ENCODE peak calls at places on chromosomes 5 and 9, in ten cellular contexts. G is GM10248; I is heart left ventricle; M is fibroblast of the aortic adventitia; B is GM12864; E is IMR-90; L is AG04449; H is cardiac muscle cell; Z is CD8-positive, alpha-beta T cell; R is HCT116. A is an unnamed sample.

GRCh38 chr9:72586388-72587160 is 65.2 kb downstream of the TMC1 start:
- DNase-seq in G (no peak), I (no peak), M (peak), B (no peak), E (peak), L (no peak), H (no peak), Z (no peak), R (no peak), A (no peak)

GRCh38 chr5:37665889-37666288 is 174.0 kb downstream of the GDNF start:
- DNase-seq in G (no peak), I (peak), M (no peak), B (no peak), E (no peak), L (no peak), H (peak), Z (no peak), R (peak), A (no peak)

GRCh38 chr5:31934156-31934555 is 240.0 kb downstream of the GOLPH3 start:
- DNase-seq in G (no peak), I (no peak), M (no peak), B (no peak), E (no peak), L (no peak), H (no peak), Z (no peak), R (no peak), A (no peak)

GRCh38 chr5:16492398-16493175 is 27.0 kb upstream of the ZNF622 start:
- DNase-seq in G (no peak), I (peak), M (peak), B (no peak), E (peak), L (peak), H (no peak), Z (no peak), R (no peak), A (no peak)

GRCh38 chr9:137167752-137168574 is 1.9 kb downstream of the LRRC26 start:
- DNase-seq in G (no peak), I (no peak), M (no peak), B (no peak), E (no peak), L (no peak), H (peak), Z (no peak), R (no peak), A (peak)

GRCh38 chr9:88161144-88161543 is 22.9 kb upstream of the SPATA31C2 start:
- DNase-seq in G (no peak), I (no peak), M (no peak), B (no peak), E (no peak), L (no peak), H (no peak), Z (no peak), R (no peak), A (no peak)

GRCh38 chr5:179794171-179794570 is 385 bp downstream of the LTC4S start:
- DNase-seq in G (no peak), I (no peak), M (no peak), B (no peak), E (no peak), L (no peak), H (no peak), Z (no peak), R (no peak), A (no peak)

GRCh38 chr9:34010979-34011378 is 37.7 kb downstream of the UBAP2 start:
- DNase-seq in G (no peak), I (no peak), M (peak), B (no peak), E (no peak), L (no peak), H (peak), Z (peak), R (peak), A (no peak)

GRCh38 chr5:122089614-122090013 is 11.6 kb upstream of the LOX start:
- DNase-seq in G (no peak), I (no peak), M (peak), B (no peak), E (peak), L (peak), H (no peak), Z (no peak), R (no peak), A (no peak)

GRCh38 chr9:117547904-117548303 is 133.0 kb upstream of the ASTN2 start:
- DNase-seq in G (no peak), I (no peak), M (no peak), B (no peak), E (no peak), L (no peak), H (no peak), Z (no peak), R (no peak), A (no peak)

GRCh38 chr5:16135003-16135402 is 44.6 kb downstream of the MARCHF11 start:
- DNase-seq in G (no peak), I (no peak), M (no peak), B (no peak), E (no peak), L (no peak), H (no peak), Z (no peak), R (no peak), A (no peak)

GRCh38 chr5:174981416-174981815 is 257.0 kb downstream of the MSX2 start:
- DNase-seq in G (no peak), I (no peak), M (no peak), B (no peak), E (no peak), L (no peak), H (no peak), Z (no peak), R (no peak), A (no peak)

GRCh38 chr9:35001803-35002502 is 12.4 kb downstream of the DNAJB5 start:
- DNase-seq in G (peak), I (no peak), M (peak), B (no peak), E (peak), L (no peak), H (no peak), Z (no peak), R (no peak), A (peak)

GRCh38 chr5:176534640-176535039 is 2.6 kb downstream of the RNF44 start:
- DNase-seq in G (no peak), I (no peak), M (no peak), B (no peak), E (no peak), L (no peak), H (no peak), Z (no peak), R (no peak), A (peak)

GRCh38 chr5:61148516-61148915 is 13.8 kb downstream of the SMIM15 start:
- DNase-seq in G (no peak), I (no peak), M (no peak), B (no peak), E (peak), L (no peak), H (no peak), Z (no peak), R (no peak), A (no peak)

GRCh38 chr9:136143215-136144001 is 24.7 kb upstream of the TMEM250 start:
- DNase-seq in G (no peak), I (no peak), M (peak), B (no peak), E (peak), L (no peak), H (peak), Z (no peak), R (no peak), A (no peak)
- TF ChIP-seq CTCF in G (peak), I (no peak), M (peak), B (peak), E (no peak), L (peak), H (peak), Z (no peak), R (peak), A (peak)

DNA sequence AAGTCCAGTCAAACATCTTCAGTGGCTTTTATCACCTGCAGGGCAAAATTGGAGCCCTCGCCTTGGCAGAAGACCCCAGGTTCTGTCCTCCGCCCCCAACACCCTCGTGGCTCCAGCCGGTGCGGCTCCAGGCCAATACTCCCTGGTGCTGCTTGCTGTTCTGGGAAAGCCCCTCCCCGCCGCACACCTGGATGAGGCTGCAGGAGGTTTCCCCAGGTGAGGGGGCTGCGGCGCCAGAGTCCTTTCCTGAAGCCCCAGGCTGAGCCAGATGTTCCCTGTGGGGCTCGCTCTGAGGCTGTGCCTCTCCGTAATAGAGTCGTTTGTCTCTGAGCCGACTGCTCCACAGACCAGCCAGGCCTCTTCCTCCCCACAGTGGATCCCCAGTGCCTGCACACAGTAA is 375.4 kb upstream of the IRX1 start:
- DNase-seq in G (no peak), I (no peak), M (no peak), B (no peak), E (no peak), L (no peak), H (no peak), Z (no peak), R (no peak), A (no peak)
- TF ChIP-seq CTCF in G (no peak), I (no peak), M (no peak), B (no peak), E (no peak), L (no peak), H (no peak), Z (no peak), R (no peak), A (no peak)

DNA sequence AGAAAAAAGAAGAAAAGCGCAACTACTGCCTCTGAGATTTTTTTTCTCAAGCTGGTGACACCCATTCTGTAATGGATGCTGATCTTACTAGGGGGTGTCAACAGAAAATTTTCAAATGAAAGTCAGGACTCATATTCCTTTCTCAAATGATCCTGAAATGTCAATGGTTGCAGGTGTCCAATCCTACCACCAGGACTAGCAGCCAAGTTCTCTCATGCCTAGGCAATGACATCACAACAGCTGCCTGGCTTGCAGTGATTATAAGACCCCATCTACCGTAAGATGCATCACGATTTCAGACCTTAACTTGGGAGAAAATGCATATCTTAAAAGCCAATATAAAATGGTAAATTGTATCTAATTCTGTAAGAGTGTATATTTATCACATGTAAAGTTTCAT is 104.6 kb downstream of the DENND1A start:
- DNase-seq in G (no peak), I (no peak), M (no peak), B (no peak), E (peak), L (no peak), H (no peak), Z (no peak), R (no peak), A (no peak)
- TF ChIP-seq CTCF in G (no peak), I (no peak), M (no peak), B (no peak), E (peak), L (peak), H (no peak), Z (no peak), R (no peak), A (no peak)

GRCh38 chr5:147560982-147561381 is 51.1 kb upstream of the DPYSL3 start:
- DNase-seq in G (no peak), I (no peak), M (no peak), B (no peak), E (no peak), L (no peak), H (no peak), Z (no peak), R (no peak), A (no peak)

GRCh38 chr5:147558826-147559225 is 49.0 kb upstream of the DPYSL3 start:
- DNase-seq in G (peak), I (peak), M (peak), B (no peak), E (peak), L (no peak), H (peak), Z (no peak), R (no peak), A (peak)

GRCh38 chr5:147558131-147558730 is 48.4 kb upstream of the DPYSL3 start:
- DNase-seq in G (no peak), I (no peak), M (peak), B (no peak), E (peak), L (no peak), H (no peak), Z (no peak), R (no peak), A (no peak)

GRCh38 chr5:147561435-147561834 is 51.6 kb upstream of the DPYSL3 start:
- DNase-seq in G (no peak), I (no peak), M (no peak), B (no peak), E (no peak), L (no peak), H (no peak), Z (no peak), R (no peak), A (no peak)

GRCh38 chr5:147559725-147560124 is 49.9 kb upstream of the DPYSL3 start:
- DNase-seq in G (no peak), I (no peak), M (no peak), B (no peak), E (no peak), L (no peak), H (no peak), Z (no peak), R (no peak), A (no peak)
- TF ChIP-seq CTCF in G (no peak), I (no peak), M (peak), B (no peak), E (peak), L (peak), H (peak), Z (no peak), R (no peak), A (no peak)

DNA sequence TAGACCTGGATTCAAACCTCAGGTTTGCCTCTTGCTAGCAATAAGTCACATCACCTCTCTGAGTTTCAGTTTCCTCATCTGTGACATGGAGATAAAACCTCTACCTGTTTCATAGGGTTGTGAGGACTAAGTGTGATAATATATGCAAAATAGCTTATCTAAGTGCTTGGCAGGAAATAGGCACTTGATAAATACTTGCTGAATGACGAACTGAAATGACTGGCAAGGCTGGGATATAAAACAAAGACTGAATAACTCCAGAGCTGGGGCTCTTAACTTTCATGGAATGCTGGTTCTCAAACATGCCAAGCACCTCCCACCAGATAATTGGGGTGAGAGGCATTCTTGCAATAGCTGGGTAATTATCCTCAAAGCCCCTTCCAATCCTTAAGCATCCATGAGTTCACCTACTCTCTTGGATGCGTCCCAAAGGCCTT is 87.6 kb downstream of the ADRB2 start:
- DNase-seq in G (no peak), I (no peak), M (peak), B (no peak), E (peak), L (peak), H (peak), Z (no peak), R (no peak), A (no peak)
- TF ChIP-seq CTCF in G (no peak), I (no peak), M (no peak), B (no peak), E (no peak), L (no peak), H (no peak), Z (no peak), R (no peak), A (no peak)

GRCh38 chr5:43043400-43043756 is 3.3 kb upstream of the ANXA2R start:
- DNase-seq in G (no peak), I (no peak), M (no peak), B (no peak), E (no peak), L (no peak), H (no peak), Z (no peak), R (no peak), A (no peak)

GRCh38 chr5:43042626-43043399 is 2.7 kb upstream of the ANXA2R start:
- DNase-seq in G (peak), I (peak), M (peak), B (no peak), E (peak), L (no peak), H (peak), Z (peak), R (peak), A (peak)

GRCh38 chr5:43041669-43042175 is 1.6 kb upstream of the ANXA2R start:
- DNase-seq in G (no peak), I (peak), M (peak), B (no peak), E (peak), L (no peak), H (peak), Z (peak), R (no peak), A (no peak)

GRCh38 chr5:43041131-43041668 is 1.1 kb upstream of the ANXA2R start:
- DNase-seq in G (no peak), I (peak), M (no peak), B (no peak), E (no peak), L (no peak), H (no peak), Z (peak), R (no peak), A (no peak)

DNA sequence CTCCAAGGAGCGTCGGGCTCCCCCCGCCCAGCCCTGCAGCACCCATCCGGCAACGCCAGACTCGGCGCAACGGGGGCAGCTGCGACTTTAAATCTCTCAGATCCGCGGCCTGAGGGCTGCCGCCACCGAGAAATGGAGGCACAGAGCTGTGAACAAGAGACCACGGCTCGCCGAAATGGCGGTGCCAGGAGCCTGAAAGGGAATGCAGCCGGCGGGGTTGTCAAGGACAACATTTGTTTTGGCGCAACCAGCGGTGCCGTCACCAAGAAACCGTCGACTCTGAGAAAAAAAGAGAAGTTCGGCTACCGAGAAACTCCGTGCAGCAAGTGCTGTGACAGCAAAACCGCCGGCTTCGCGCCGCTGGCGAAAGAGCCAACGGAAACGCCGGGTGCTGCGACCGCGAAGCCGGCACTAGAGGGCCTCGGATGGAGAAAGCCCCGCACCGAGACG is 2.1 kb upstream of the ANXA2R start:
- DNase-seq in G (peak), I (peak), M (peak), B (peak), E (peak), L (no peak), H (peak), Z (peak), R (peak), A (peak)
- TF ChIP-seq CTCF in G (peak), I (no peak), M (peak), B (peak), E (no peak), L (peak), H (peak), Z (no peak), R (peak), A (peak)

DNA sequence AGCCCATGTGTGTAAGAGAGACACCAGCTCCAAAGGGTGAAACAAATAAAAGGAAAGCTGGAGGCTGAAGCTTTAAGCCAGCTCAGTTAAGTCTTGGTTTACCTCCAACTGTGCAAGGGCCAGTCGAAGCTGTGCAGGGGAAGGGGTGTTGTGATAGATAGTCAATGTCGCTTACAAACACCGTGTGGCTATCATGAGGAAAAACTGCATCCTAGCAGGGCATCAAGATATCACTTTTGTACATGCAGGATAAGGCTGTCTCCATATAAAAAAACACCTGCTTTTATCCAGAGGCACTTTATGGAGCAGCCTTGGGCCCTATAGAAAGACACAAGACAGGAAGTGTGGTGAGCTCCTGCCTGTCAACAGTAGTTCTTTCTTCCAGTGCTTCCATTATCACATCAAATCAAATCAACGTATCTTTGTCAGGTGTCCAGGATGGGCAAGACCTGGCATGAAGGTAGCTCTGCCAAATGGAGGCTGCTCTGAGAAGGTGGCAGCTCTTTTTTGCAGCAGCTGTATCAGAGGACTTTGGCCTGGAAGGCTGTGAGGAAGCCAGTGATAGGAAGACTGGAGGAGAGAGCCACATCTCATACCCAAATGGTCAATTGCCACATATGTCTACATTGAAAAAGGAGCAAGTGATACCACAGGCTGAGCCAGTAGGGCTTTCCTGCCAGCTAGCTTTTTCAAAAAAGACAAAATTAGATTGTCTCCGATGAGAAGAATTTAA is 29.3 kb upstream of the SELENOP start:
- DNase-seq in G (no peak), I (no peak), M (no peak), B (no peak), E (no peak), L (no peak), H (no peak), Z (no peak), R (no peak), A (no peak)
- TF ChIP-seq CTCF in G (no peak), I (no peak), M (no peak), B (no peak), E (no peak), L (no peak), H (no peak), Z (no peak), R (no peak), A (no peak)

DNA sequence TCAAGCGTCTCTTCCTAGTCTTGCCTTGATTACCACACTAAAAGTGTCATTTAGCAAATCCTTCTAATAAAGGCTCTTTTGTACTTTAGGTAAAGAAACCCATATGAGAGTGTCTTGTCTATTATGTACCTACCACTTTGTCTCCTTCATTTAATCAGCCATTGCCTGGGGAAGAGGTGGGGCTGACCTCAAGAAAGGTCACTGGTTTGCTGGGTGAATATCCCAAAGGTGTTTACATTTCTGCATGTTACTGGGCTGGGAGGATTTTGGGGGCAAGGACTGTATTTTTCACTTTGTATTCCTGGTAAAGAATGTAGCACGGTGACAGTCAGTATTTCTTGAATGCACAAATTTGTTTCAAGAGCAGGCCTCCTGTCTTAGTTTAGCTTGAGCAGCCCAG is 11.9 kb upstream of the RPS23 start:
- DNase-seq in G (no peak), I (no peak), M (no peak), B (no peak), E (no peak), L (no peak), H (no peak), Z (no peak), R (no peak), A (no peak)
- TF ChIP-seq CTCF in G (no peak), I (no peak), M (no peak), B (no peak), E (no peak), L (no peak), H (no peak), Z (no peak), R (no peak), A (no peak)